ENCODE peak calls at places on chromosomes 7 and 10, in six cellular contexts. N, A, G, H, U and Q are unnamed samples.

GRCh38 chr10:86918022-86918471 is 39.4 kb downstream of the MMRN2 start:
- DNase-seq in N (no peak), A (no peak), G (no peak), H (no peak), U (no peak), Q (no peak)

GRCh38 chr10:124629410-124629809 is 114.8 kb downstream of the FAM53B start:
- DNase-seq in N (no peak), A (no peak), G (no peak), H (no peak), U (no peak), Q (no peak)

GRCh38 chr10:34377833-34378232 is 437.3 kb downstream of the PARD3 start:
- DNase-seq in N (no peak), A (peak; percentile 3), G (no peak), H (no peak), U (no peak), Q (no peak)

GRCh38 chr7:35035511-35035921 is 1.8 kb downstream of the DPY19L1 start:
- DNase-seq in N (peak; percentile 45), A (no peak), G (no peak), H (peak; percentile 21), U (no peak), Q (peak; percentile 64)

GRCh38 chr7:55018361-55019328 is at the start of gene EGFR:
- DNase-seq in N (peak; percentile 40), A (no peak), G (peak; percentile 91), H (no peak), U (no peak), Q (peak; percentile 79)

GRCh38 chr10:119139464-119140067 is 25.9 kb downstream of the SFXN4 start:
- DNase-seq in N (peak; percentile 16), A (peak; percentile 19), G (peak; percentile 62), H (peak; percentile 28), U (no peak), Q (no peak)

GRCh38 chr10:130749911-130750310 is 561.6 kb downstream of the TCERG1L start:
- DNase-seq in N (no peak), A (no peak), G (no peak), H (no peak), U (no peak), Q (no peak)

GRCh38 chr10:108911814-108912541 is 1011.3 kb downstream of the XPNPEP1 start:
- DNase-seq in N (no peak), A (peak; percentile 64), G (peak; percentile 72), H (peak; percentile 3), U (no peak), Q (peak; percentile 65)

GRCh38 chr7:75536940-75537538 is 44.9 kb downstream of the SPDYE5 start:
- DNase-seq in N (no peak), A (no peak), G (no peak), H (no peak), U (no peak), Q (no peak)

GRCh38 chr10:63700209-63700934 is 179.2 kb downstream of the REEP3 start:
- DNase-seq in N (peak; percentile 85), A (no peak), G (no peak), H (no peak), U (no peak), Q (no peak)

GRCh38 chr10:3068968-3069737 is 1.8 kb downstream of the PFKP start:
- DNase-seq in N (no peak), A (no peak), G (peak; percentile 87), H (no peak), U (peak; percentile 71), Q (peak; percentile 54)

GRCh38 chr7:34904987-34905386 is 132.3 kb downstream of the DPY19L1 start:
- DNase-seq in N (no peak), A (no peak), G (no peak), H (no peak), U (no peak), Q (no peak)

GRCh38 chr10:58409956-58410610 is 24.9 kb downstream of the TFAM start:
- DNase-seq in N (no peak), A (no peak), G (no peak), H (no peak), U (no peak), Q (no peak)

GRCh38 chr10:58412502-58412961 is 27.3 kb downstream of the TFAM start:
- DNase-seq in N (no peak), A (peak; percentile 36), G (no peak), H (peak; percentile 30), U (no peak), Q (no peak)

GRCh38 chr10:58415757-58416156 is 30.5 kb downstream of the TFAM start:
- DNase-seq in N (no peak), A (no peak), G (no peak), H (no peak), U (no peak), Q (no peak)

GRCh38 chr10:58414270-58415041 is 29.2 kb downstream of the TFAM start:
- DNase-seq in N (no peak), A (no peak), G (peak; percentile 54), H (peak; percentile 68), U (no peak), Q (peak; percentile 45)
- TF ChIP-seq JUND in N (no peak), A (no peak), G (no peak), H (no peak), U (no peak), Q (no peak)

DNA sequence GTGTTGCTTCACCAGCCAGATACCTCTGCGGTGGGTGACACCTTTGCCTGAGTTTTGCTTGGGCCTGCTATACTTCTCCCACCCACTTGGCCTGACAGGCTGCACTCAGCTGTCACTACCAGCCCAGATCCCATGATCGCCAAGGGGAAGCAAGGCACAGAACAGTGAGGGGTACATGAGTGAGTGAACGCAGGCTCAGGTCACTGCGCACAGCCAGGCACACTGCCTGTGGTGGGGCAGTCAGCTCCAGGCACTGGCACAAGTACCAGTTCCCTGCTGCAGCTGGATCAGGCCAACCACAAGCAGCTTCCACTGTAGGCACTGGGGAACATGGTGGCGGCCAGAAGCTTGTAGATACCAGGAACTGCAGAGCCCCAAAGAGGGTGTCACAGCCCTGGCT is 441.9 kb upstream of the GRM3 start:
- DNase-seq in N (no peak), A (no peak), G (no peak), H (no peak), U (no peak), Q (no peak)
- TF ChIP-seq JUND in N (no peak), A (no peak), G (no peak), H (no peak), U (no peak), Q (no peak)

DNA sequence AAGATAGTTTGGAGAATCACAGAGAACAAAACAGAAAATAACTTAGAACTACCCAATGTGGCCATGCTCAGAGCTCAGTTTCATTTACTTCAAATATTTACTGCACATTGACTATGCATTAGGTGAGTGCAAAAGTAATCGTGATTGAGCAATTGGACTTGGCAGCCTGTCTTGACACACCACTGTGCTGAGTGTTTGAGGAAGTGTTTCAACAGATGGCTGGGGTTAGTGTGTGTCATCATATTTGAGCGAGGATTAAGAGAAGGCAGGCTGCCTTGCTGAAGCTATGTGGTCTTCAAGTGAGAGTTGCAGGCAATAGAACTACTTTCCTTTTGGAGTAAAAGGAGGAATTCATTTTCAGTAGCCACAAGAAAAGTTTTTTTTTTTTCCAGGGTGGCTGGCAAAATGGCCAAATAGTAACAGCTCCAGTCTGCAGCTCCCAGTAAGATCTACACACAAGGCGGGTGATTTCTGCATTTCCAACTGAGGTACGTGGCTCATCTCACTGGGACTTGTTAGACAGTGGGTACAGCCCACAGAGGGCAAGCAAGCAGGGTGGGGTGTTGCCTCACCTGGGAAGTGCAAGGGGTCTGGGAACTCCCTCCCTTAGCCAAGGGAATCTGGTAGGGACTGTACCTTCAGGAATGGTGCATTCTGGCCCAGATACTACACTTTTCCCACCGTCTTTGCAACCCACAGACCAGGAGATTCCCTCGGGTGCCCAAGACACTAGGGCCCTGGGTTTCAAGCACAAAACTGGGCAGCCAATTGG is 37.7 kb downstream of the AKR1C4 start:
- DNase-seq in N (no peak), A (no peak), G (no peak), H (peak; percentile 91), U (no peak), Q (no peak)
- TF ChIP-seq JUND in N (no peak), A (no peak), G (no peak), H (peak; percentile 66), U (no peak), Q (no peak)

GRCh38 chr7:149500201-149500600 is 2.6 kb upstream of the ZNF746 start:
- DNase-seq in N (no peak), A (no peak), G (no peak), H (no peak), U (no peak), Q (no peak)

GRCh38 chr7:149497467-149498261 is at the start of gene ZNF746:
- DNase-seq in N (peak; percentile 41), A (peak; percentile 33), G (peak; percentile 99), H (peak; percentile 67), U (peak; percentile 97), Q (peak; percentile 82)

GRCh38 chr7:149494738-149495368 is 2.8 kb downstream of the ZNF746 start:
- DNase-seq in N (no peak), A (no peak), G (no peak), H (peak; percentile 62), U (no peak), Q (no peak)

GRCh38 chr7:149495785-149496641 is 1.6 kb downstream of the ZNF746 start:
- DNase-seq in N (no peak), A (no peak), G (peak; percentile 61), H (peak; percentile 54), U (no peak), Q (no peak)

GRCh38 chr7:149496642-149497391 is 792 bp downstream of the ZNF746 start:
- DNase-seq in N (no peak), A (no peak), G (peak; percentile 79), H (no peak), U (peak; percentile 89), Q (no peak)
- TF ChIP-seq JUND in N (no peak), A (no peak), G (no peak), H (no peak), U (no peak), Q (no peak)

DNA sequence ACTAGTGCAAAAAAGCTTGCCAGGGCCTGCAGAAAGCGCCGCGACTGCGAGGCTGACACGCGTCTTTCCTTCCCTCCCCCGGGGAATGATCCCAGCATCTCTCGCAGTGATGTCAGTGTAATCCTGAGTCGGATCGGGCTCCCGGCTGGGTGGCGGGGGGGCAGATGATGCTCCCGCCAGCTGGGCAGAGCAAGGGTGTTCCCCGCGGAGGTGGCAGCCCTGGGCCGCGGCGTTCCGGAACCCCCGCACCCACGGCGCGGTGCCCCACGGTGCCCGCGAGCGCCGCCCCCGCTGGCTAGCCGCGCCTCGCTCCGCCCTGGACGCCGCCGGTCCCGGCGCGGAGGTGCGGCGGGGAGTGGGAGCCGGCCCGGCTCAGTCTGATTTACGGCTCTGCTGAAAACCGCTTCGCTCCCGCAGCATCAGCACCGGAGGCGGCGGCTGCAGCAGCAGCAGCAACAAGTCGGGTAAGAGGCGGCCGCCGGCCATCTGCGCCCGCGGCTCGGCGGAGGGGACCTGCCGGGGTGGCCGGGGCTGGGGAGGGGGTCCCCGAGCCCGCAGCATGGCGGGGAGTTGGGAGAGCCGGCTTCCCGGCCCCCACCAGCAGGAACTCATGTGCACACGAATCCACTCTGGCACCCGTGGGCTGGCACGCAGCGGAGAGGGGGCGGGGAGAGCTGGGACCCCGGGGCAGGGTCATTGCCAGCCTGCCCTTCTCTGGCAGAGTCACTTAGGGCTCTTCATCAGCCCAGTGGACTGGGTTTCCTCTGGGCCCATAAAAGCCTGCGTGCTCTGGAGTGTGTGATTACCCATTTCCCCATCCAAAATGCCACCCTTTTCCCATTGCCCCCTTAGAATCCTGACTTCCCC is at the start of gene ZNF365:
- DNase-seq in N (peak; percentile 8), A (no peak), G (peak; percentile 88), H (no peak), U (no peak), Q (peak; percentile 43)
- TF ChIP-seq JUND in N (no peak), A (no peak), G (no peak), H (no peak), U (no peak), Q (no peak)